ENCODE peak calls at places on chromosomes 6 and 20, in five cellular contexts. One of them, this sample, is unnamed.
A peak's percentile ranks its signal among the peaks of the same experiment; 100 is the strongest.

GRCh38 chr6:39309942-39310531 is 4.2 kb downstream of the KCNK17 start:
- DNase-seq in H54: peak; percentile 82
- DNase-seq in T-cell: peak; percentile 19
- DNase-seq in fibroblast of mammary gland: peak; percentile 66
- DNase-seq in stimulated activated naive CD8-positive, alpha-beta T cell treated with anti-CD3 and anti-CD28 coated beads, Interleukin-15, Interleukin-2, amounts not matched to agents 100 U/mL and 50 U/mL, for 24 hours: peak; percentile 75
- DNase-seq in this sample: peak; percentile 58

GRCh38 chr6:12477616-12478015 is 187.5 kb downstream of the EDN1 start:
- DNase-seq in H54: no peak
- DNase-seq in T-cell: no peak
- DNase-seq in fibroblast of mammary gland: no peak
- DNase-seq in stimulated activated naive CD8-positive, alpha-beta T cell treated with anti-CD3 and anti-CD28 coated beads, Interleukin-15, Interleukin-2, amounts not matched to agents 100 U/mL and 50 U/mL, for 24 hours: no peak
- DNase-seq in this sample: no peak

GRCh38 chr6:148508401-148509151 is 165.9 kb downstream of the SASH1 start:
- DNase-seq in H54: no peak
- DNase-seq in T-cell: no peak
- DNase-seq in fibroblast of mammary gland: peak; percentile 93
- DNase-seq in stimulated activated naive CD8-positive, alpha-beta T cell treated with anti-CD3 and anti-CD28 coated beads, Interleukin-15, Interleukin-2, amounts not matched to agents 100 U/mL and 50 U/mL, for 24 hours: no peak
- DNase-seq in this sample: no peak

GRCh38 chr6:18488526-18489270 is 101.5 kb downstream of the RNF144B start:
- DNase-seq in H54: no peak
- DNase-seq in T-cell: no peak
- DNase-seq in fibroblast of mammary gland: no peak
- DNase-seq in stimulated activated naive CD8-positive, alpha-beta T cell treated with anti-CD3 and anti-CD28 coated beads, Interleukin-15, Interleukin-2, amounts not matched to agents 100 U/mL and 50 U/mL, for 24 hours: no peak
- DNase-seq in this sample: no peak

GRCh38 chr6:15879372-15880261 is 216.8 kb upstream of the DTNBP1 start:
- DNase-seq in H54: no peak
- DNase-seq in T-cell: peak; percentile 53
- DNase-seq in fibroblast of mammary gland: peak; percentile 71
- DNase-seq in stimulated activated naive CD8-positive, alpha-beta T cell treated with anti-CD3 and anti-CD28 coated beads, Interleukin-15, Interleukin-2, amounts not matched to agents 100 U/mL and 50 U/mL, for 24 hours: peak; percentile 57
- DNase-seq in this sample: no peak

GRCh38 chr6:42556462-42556861 is 7.4 kb upstream of the UBR2 start:
- DNase-seq in H54: no peak
- DNase-seq in T-cell: no peak
- DNase-seq in fibroblast of mammary gland: no peak
- DNase-seq in stimulated activated naive CD8-positive, alpha-beta T cell treated with anti-CD3 and anti-CD28 coated beads, Interleukin-15, Interleukin-2, amounts not matched to agents 100 U/mL and 50 U/mL, for 24 hours: no peak
- DNase-seq in this sample: no peak

GRCh38 chr20:21433329-21433890 is 36.1 kb upstream of the NKX2-4 start:
- DNase-seq in H54: peak; percentile 20
- DNase-seq in T-cell: no peak
- DNase-seq in fibroblast of mammary gland: peak; percentile 11
- DNase-seq in stimulated activated naive CD8-positive, alpha-beta T cell treated with anti-CD3 and anti-CD28 coated beads, Interleukin-15, Interleukin-2, amounts not matched to agents 100 U/mL and 50 U/mL, for 24 hours: no peak
- DNase-seq in this sample: peak; percentile 75

GRCh38 chr6:15539722-15540270 is 123.0 kb downstream of the DTNBP1 start:
- DNase-seq in H54: no peak
- DNase-seq in T-cell: no peak
- DNase-seq in fibroblast of mammary gland: peak; percentile 37
- DNase-seq in stimulated activated naive CD8-positive, alpha-beta T cell treated with anti-CD3 and anti-CD28 coated beads, Interleukin-15, Interleukin-2, amounts not matched to agents 100 U/mL and 50 U/mL, for 24 hours: no peak
- DNase-seq in this sample: no peak

GRCh38 chr20:10402938-10403593 is 31.0 kb downstream of the MKKS start:
- DNase-seq in H54: no peak
- DNase-seq in T-cell: no peak
- DNase-seq in fibroblast of mammary gland: peak; percentile 34
- DNase-seq in stimulated activated naive CD8-positive, alpha-beta T cell treated with anti-CD3 and anti-CD28 coated beads, Interleukin-15, Interleukin-2, amounts not matched to agents 100 U/mL and 50 U/mL, for 24 hours: no peak
- DNase-seq in this sample: no peak

GRCh38 chr20:1299522-1299921 is 29.4 kb downstream of the SDCBP2 start:
- DNase-seq in H54: peak; percentile 37
- DNase-seq in T-cell: peak; percentile 14
- DNase-seq in fibroblast of mammary gland: no peak
- DNase-seq in stimulated activated naive CD8-positive, alpha-beta T cell treated with anti-CD3 and anti-CD28 coated beads, Interleukin-15, Interleukin-2, amounts not matched to agents 100 U/mL and 50 U/mL, for 24 hours: peak; percentile 42
- DNase-seq in this sample: no peak

GRCh38 chr6:4914412-4915159 is 89.3 kb downstream of the RPP40 start:
- DNase-seq in H54: no peak
- DNase-seq in T-cell: no peak
- DNase-seq in fibroblast of mammary gland: peak; percentile 69
- DNase-seq in stimulated activated naive CD8-positive, alpha-beta T cell treated with anti-CD3 and anti-CD28 coated beads, Interleukin-15, Interleukin-2, amounts not matched to agents 100 U/mL and 50 U/mL, for 24 hours: peak; percentile 29
- DNase-seq in this sample: no peak

GRCh38 chr6:151524059-151524458 is 30.2 kb downstream of the CCDC170 start:
- DNase-seq in H54: no peak
- DNase-seq in T-cell: no peak
- DNase-seq in fibroblast of mammary gland: no peak
- DNase-seq in stimulated activated naive CD8-positive, alpha-beta T cell treated with anti-CD3 and anti-CD28 coated beads, Interleukin-15, Interleukin-2, amounts not matched to agents 100 U/mL and 50 U/mL, for 24 hours: no peak
- DNase-seq in this sample: no peak

GRCh38 chr20:47559141-47559540 is 57.5 kb downstream of the NCOA3 start:
- DNase-seq in H54: no peak
- DNase-seq in T-cell: no peak
- DNase-seq in fibroblast of mammary gland: no peak
- DNase-seq in stimulated activated naive CD8-positive, alpha-beta T cell treated with anti-CD3 and anti-CD28 coated beads, Interleukin-15, Interleukin-2, amounts not matched to agents 100 U/mL and 50 U/mL, for 24 hours: no peak
- DNase-seq in this sample: no peak

GRCh38 chr6:106124015-106124414 is 37.9 kb downstream of the PRDM1 start:
- DNase-seq in H54: no peak
- DNase-seq in T-cell: no peak
- DNase-seq in fibroblast of mammary gland: no peak
- DNase-seq in stimulated activated naive CD8-positive, alpha-beta T cell treated with anti-CD3 and anti-CD28 coated beads, Interleukin-15, Interleukin-2, amounts not matched to agents 100 U/mL and 50 U/mL, for 24 hours: no peak
- DNase-seq in this sample: no peak

GRCh38 chr20:50704971-50705370 is 13.6 kb upstream of the RIPOR3 start:
- DNase-seq in H54: no peak
- DNase-seq in T-cell: no peak
- DNase-seq in fibroblast of mammary gland: peak; percentile 63
- DNase-seq in stimulated activated naive CD8-positive, alpha-beta T cell treated with anti-CD3 and anti-CD28 coated beads, Interleukin-15, Interleukin-2, amounts not matched to agents 100 U/mL and 50 U/mL, for 24 hours: no peak
- DNase-seq in this sample: no peak

GRCh38 chr6:40164345-40164755 is 230.1 kb upstream of the MOCS1 start:
- DNase-seq in H54: peak; percentile 28
- DNase-seq in T-cell: no peak
- DNase-seq in fibroblast of mammary gland: peak; percentile 87
- DNase-seq in stimulated activated naive CD8-positive, alpha-beta T cell treated with anti-CD3 and anti-CD28 coated beads, Interleukin-15, Interleukin-2, amounts not matched to agents 100 U/mL and 50 U/mL, for 24 hours: no peak
- DNase-seq in this sample: no peak

GRCh38 chr6:33744895-33745546 is 1.7 kb downstream of the IP6K3 start:
- DNase-seq in H54: no peak
- DNase-seq in T-cell: no peak
- DNase-seq in fibroblast of mammary gland: no peak
- DNase-seq in stimulated activated naive CD8-positive, alpha-beta T cell treated with anti-CD3 and anti-CD28 coated beads, Interleukin-15, Interleukin-2, amounts not matched to agents 100 U/mL and 50 U/mL, for 24 hours: no peak
- DNase-seq in this sample: no peak

GRCh38 chr6:112502348-112503130 is 155.4 kb downstream of the RFPL4B start:
- DNase-seq in H54: peak; percentile 3
- DNase-seq in T-cell: no peak
- DNase-seq in fibroblast of mammary gland: peak; percentile 26
- DNase-seq in stimulated activated naive CD8-positive, alpha-beta T cell treated with anti-CD3 and anti-CD28 coated beads, Interleukin-15, Interleukin-2, amounts not matched to agents 100 U/mL and 50 U/mL, for 24 hours: no peak
- DNase-seq in this sample: peak; percentile 12